ENCODE peak calls at places on chromosomes 11 and 22, in six cellular contexts. O is fibroblast of mammary gland; R is fibroblast of villous mesenchyme; L is activated CD8-positive, alpha-beta T cell treated with anti-CD3 and anti-CD28 coated beads for 36 hours; H is omental fat pad; N is psoas muscle. A is an unnamed sample.

GRCh38 chr22:42905702-42906183 is 48.7 kb upstream of the ARFGAP3 start:
- DNase-seq in R (no peak), L (no peak), N (peak; percentile 46), O (no peak), H (no peak), A (no peak)

GRCh38 chr11:69166186-69167115 is 10.7 kb downstream of the SMIM38 start:
- DNase-seq in O (peak; percentile 75), N (no peak), H (no peak), R (peak; percentile 82), L (peak; percentile 87), A (peak; percentile 76)

GRCh38 chr22:39176673-39177455 is 24.4 kb upstream of the CBX7 start:
- DNase-seq in O (no peak), H (no peak), N (no peak), R (no peak), L (no peak), A (peak; percentile 87)

GRCh38 chr11:120133216-120134105 is 4.5 kb downstream of the TRIM29 start:
- DNase-seq in N (no peak), R (no peak), H (peak; percentile 17), O (no peak), L (no peak), A (peak; percentile 56)

GRCh38 chr11:111606986-111607385 is 4.7 kb downstream of the SIK2 start:
- DNase-seq in H (no peak), R (peak; percentile 45), O (no peak), N (no peak), L (no peak), A (no peak)

GRCh38 chr22:19174106-19175025 is 4.2 kb downstream of the SLC25A1 start:
- DNase-seq in N (peak; percentile 72), O (peak; percentile 92), H (no peak), R (peak; percentile 53), L (no peak), A (peak; percentile 85)

GRCh38 chr11:86511086-86511551 is 136.4 kb downstream of the CCDC81 start:
- DNase-seq in N (no peak), H (no peak), L (no peak), O (peak; percentile 79), R (peak; percentile 42), A (no peak)

GRCh38 chr22:17672417-17672991 is 33.9 kb downstream of the BCL2L13 start:
- DNase-seq in H (no peak), R (peak; percentile 53), L (peak; percentile 54), N (no peak), O (no peak), A (no peak)

GRCh38 chr11:1387521-1387920 is 2.2 kb upstream of the BRSK2 start:
- DNase-seq in O (no peak), H (no peak), N (peak; percentile 13), R (no peak), L (no peak), A (no peak)

GRCh38 chr11:64455436-64456261 is 96.7 kb downstream of the RPS6KA4 start:
- DNase-seq in H (no peak), R (no peak), N (no peak), O (no peak), L (no peak), A (no peak)

DNA sequence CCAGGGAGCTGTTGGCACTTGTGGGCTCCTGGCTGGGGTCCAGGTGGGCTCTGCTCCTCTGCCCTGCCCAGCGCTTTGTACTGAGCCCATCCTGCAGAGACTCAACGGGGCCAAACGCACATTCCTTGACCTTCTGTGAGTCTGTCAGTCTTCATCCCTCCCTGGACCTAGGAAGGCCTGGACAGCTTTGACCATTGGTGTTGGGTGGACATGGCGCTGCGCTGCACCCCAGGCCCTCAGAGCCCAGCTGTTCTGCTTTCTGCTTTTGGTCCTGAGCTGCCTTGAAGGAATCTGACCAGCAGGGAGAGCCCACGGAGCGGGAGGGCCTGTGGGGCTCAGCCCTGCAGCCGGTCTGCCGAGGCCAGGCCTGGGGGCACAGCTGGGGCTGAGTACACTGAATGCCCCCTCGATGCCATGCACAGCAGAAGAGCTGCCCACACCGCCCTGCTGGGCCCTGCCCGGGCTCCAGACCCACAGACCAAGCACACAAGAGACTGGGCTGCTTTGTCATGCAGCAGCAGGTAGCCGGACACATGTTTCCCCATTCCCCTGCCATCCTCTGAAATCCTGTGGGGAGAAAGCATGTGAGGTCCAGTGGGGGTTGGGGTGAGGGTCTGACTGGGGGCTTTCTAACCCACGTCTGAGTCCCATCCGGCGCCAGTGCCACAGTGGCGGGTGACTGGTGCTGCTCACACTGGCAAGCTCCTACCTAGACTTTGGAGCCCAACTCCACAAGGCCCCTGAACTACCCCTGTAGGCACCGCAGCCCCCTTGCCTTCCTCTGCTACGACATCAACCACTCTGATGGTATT is 24.1 kb upstream of the CCDC188 start:
- DNase-seq in L (no peak), R (peak; percentile 13), O (peak; percentile 3), H (no peak), N (no peak), A (no peak)
- TF ChIP-seq CTCF in L (no peak), R (peak; percentile 36), O (peak; percentile 21), H (no peak), N (no peak), A (peak; percentile 66)

DNA sequence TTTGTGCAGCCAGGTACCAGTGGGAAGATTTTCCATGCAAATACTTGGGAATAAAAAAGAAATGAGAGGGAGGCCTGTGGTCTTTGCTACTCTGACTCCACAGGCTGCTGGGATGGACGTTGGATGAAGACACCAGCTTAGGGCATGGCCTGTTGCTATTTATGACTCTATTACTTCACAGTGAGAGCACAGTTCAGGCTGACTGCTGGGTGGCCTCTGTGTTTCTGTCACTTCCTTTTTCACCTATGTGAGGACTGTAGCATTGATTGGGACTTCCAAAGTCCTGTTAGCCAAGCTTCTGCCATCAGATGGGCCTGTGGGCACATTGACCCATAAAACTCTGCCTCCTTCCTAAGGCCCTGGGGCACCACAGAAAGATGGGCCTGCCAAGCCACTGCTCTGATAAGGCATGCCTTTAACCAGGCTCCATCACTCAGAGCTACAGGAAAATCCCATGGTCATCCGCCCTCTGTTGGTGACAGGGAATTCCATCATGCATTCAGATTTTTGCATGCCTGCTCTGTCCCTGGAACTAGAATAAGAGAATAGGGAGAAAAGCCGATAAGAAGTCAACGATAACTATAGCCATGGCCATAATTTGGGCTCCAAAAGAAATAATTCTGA is 64.6 kb downstream of the KCNJ1 start:
- DNase-seq in R (peak; percentile 14), H (no peak), L (no peak), N (no peak), O (no peak), A (no peak)
- TF ChIP-seq CTCF in R (peak; percentile 47), H (no peak), L (no peak), N (peak; percentile 14), O (peak; percentile 43), A (peak; percentile 77)

DNA sequence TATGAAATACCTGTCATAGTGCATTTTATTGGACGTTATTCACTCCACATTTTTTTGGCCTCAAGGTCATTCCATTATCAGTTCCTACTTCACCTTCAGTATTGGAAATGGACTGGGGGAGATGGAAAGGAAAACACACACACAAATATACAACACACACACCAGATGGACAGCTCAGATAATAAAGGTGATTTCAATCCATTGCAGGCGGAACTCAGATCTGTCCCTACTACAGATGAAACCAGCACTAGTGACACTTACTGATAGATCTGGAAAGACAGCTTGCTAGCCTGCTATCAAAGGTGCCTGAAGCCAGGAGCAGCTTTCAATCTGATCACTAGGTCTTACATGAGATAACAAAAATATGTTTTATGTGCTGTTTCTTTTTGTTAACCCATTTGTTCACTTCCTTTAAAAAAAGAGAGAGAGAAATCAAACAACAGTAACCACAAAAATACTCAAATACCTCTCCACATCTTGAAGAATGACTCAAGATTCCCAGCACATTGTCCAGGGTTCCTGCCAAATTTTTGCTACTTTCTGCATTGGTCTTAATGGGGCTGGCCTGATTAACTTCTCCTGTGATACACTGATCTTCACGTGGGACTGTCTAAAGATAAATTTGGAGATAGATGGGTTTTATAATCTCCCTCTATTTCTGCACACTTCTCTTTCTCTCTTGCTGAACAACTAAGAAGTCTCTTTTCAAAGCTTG is 844.4 kb upstream of the TENM4 start:
- DNase-seq in H (no peak), L (no peak), N (no peak), O (peak; percentile 18), R (no peak), A (no peak)
- TF ChIP-seq CTCF in H (no peak), L (no peak), N (no peak), O (no peak), R (no peak), A (no peak)

GRCh38 chr11:17780668-17781067 is 46.1 kb downstream of the KCNC1 start:
- DNase-seq in O (no peak), N (no peak), L (no peak), R (no peak), H (no peak), A (peak; percentile 77)
- TF ChIP-seq CTCF in O (no peak), N (no peak), L (no peak), R (no peak), H (no peak), A (no peak)

GRCh38 chr22:49350441-49351121 is 477.1 kb downstream of the BRD1 start:
- DNase-seq in R (no peak), O (no peak), N (no peak), L (no peak), H (no peak), A (peak; percentile 63)
- TF ChIP-seq CTCF in R (no peak), O (no peak), N (no peak), L (no peak), H (no peak), A (peak; percentile 35)

DNA sequence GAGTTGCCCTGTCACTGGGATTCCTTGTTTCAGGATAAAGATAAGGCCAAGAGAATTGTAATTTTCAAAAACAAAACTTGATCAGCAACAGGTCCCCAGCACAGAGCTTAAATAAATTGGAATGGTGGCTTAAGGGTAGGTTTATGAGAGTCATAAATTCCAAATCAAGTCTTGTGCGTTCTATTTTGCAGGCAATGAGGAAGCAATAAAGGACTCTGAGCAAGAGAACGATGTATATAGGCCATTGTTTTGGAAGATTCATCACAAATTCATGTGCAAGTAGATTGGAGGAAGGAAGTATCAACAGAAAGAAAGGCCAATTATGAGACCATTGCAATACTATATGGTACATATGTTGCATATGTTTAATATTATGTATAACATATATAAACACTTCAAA is 65.7 kb upstream of the PGR start:
- DNase-seq in O (no peak), N (no peak), L (no peak), R (no peak), H (no peak), A (no peak)
- TF ChIP-seq CTCF in O (no peak), N (no peak), L (no peak), R (no peak), H (no peak), A (no peak)

DNA sequence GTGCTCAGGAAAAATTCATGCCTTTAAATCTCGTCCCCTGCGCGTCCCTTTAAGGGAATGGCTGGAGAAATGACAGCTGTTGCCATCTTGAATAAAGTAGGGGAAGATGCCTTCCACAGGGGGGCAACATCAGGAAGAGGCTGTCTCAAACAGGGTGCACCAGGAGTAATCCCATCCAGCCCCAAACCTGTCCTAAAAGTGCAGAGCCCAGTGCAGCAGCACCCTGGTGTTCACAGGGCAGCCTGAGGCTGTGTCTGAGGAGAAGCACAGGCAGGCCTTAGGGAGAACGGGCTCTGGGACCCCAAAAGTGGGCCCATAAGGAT is 10.8 kb upstream of the C11orf96 start:
- DNase-seq in H (no peak), R (no peak), L (no peak), O (no peak), N (no peak), A (no peak)
- TF ChIP-seq CTCF in H (no peak), R (peak; percentile 8), L (no peak), O (no peak), N (peak; percentile 9), A (peak; percentile 45)

GRCh38 chr11:44534215-44534711 is 31.2 kb upstream of the CD82 start:
- DNase-seq in R (no peak), H (no peak), L (no peak), N (no peak), O (no peak), A (no peak)
- TF ChIP-seq CTCF in R (no peak), H (no peak), L (no peak), N (no peak), O (no peak), A (no peak)

GRCh38 chr11:21933095-21933494 is 259.8 kb upstream of the ANO5 start:
- DNase-seq in O (no peak), R (no peak), L (no peak), N (no peak), H (no peak), A (no peak)
- TF ChIP-seq CTCF in O (peak; percentile 29), R (no peak), L (peak; percentile 33), N (peak; percentile 53), H (no peak), A (peak; percentile 74)